ENCODE peak calls at places on chromosomes 12 and 14, in five cellular contexts. M is glutamatergic neuron, H is kidney epithelial cell, P is hypothalamus, V is GM18507. Y is an unnamed sample.
A peak's percentile ranks its signal among the peaks of the same experiment; 100 is the strongest.

GRCh38 chr14:52013984-52014600 is 24.7 kb downstream of the RTRAF start:
- DNase-seq in M (peak; percentile 44), H (no peak), P (no peak), V (no peak), Y (peak; percentile 45)

GRCh38 chr14:39267592-39268112 is 33.9 kb downstream of the MIA2 start:
- DNase-seq in M (no peak), H (no peak), P (no peak), V (no peak), Y (no peak)

GRCh38 chr12:125065021-125065752 is at the start of gene AACS:
- DNase-seq in M (peak; percentile 88), H (no peak), P (peak; percentile 70), V (peak; percentile 89), Y (peak; percentile 81)

GRCh38 chr14:68564826-68565760 is 227.8 kb downstream of the ZFP36L1 start:
- DNase-seq in M (no peak), H (no peak), P (no peak), V (no peak), Y (no peak)

GRCh38 chr12:54357802-54358619 is 6.3 kb downstream of the GPR84 start:
- DNase-seq in M (no peak), H (no peak), P (no peak), V (peak; percentile 45), Y (no peak)

GRCh38 chr12:113273053-113273725 is 51.9 kb downstream of the TPCN1 start:
- DNase-seq in M (no peak), H (no peak), P (no peak), V (no peak), Y (no peak)

GRCh38 chr12:4441355-4442330 is 4.0 kb downstream of the FGF6 start:
- DNase-seq in M (no peak), H (no peak), P (no peak), V (no peak), Y (no peak)

GRCh38 chr14:94132285-94132887 is 3.0 kb upstream of the IFI27L2 start:
- DNase-seq in M (peak; percentile 46), H (no peak), P (peak; percentile 21), V (peak; percentile 32), Y (peak; percentile 66)

GRCh38 chr14:87896393-87897380 is 96.3 kb downstream of the GALC start:
- DNase-seq in M (no peak), H (no peak), P (no peak), V (peak; percentile 2), Y (peak; percentile 19)

GRCh38 chr14:21084988-21085853 is 13.2 kb downstream of the ZNF219 start:
- DNase-seq in M (no peak), H (no peak), P (no peak), V (no peak), Y (no peak)

GRCh38 chr12:13152756-13153155 is 43.8 kb upstream of the EMP1 start:
- DNase-seq in M (no peak), H (no peak), P (no peak), V (no peak), Y (no peak)

GRCh38 chr14:94372021-94372605 is 16.3 kb downstream of the SERPINA1 start:
- DNase-seq in M (no peak), H (no peak), P (no peak), V (no peak), Y (no peak)

GRCh38 chr12:57626111-57626928 is 6.7 kb downstream of the B4GALNT1 start:
- DNase-seq in M (peak; percentile 64), H (no peak), P (no peak), V (no peak), Y (no peak)

Y was measured in endothelial cell.